ENCODE peak calls at places on chromosomes 5 and 9, in nine cellular contexts. E is AG08395; I is midbrain; B is LNCaP clone FGC; M is T-cell; U is activated B cell treated with CpG ODN at 0.5 μM for 24 hours; C is KBM-7; V is skeletal muscle cell; G is stimulated activated CD4-positive, alpha-beta T cell treated with anti-CD3 and anti-CD28 coated beads, Interleukin-2, amount 100 ng/mL, for 48 hours. N is an unnamed sample.

GRCh38 chr5:154948313-154948712 is 7.4 kb downstream of the MRPL22 start:
- DNase-seq in E (no peak), I (no peak), B (no peak), M (no peak), U (no peak), C (no peak), V (no peak), G (no peak), N (no peak)

GRCh38 chr9:110850401-110851135 is 182.0 kb downstream of the MUSK start:
- DNase-seq in E (no peak), I (no peak), B (no peak), M (no peak), U (no peak), C (peak), V (no peak), G (no peak), N (no peak)

GRCh38 chr5:127839496-127840197 is 136.5 kb downstream of the CCDC192 start:
- DNase-seq in E (no peak), I (no peak), B (no peak), M (no peak), U (no peak), C (no peak), V (no peak), G (no peak), N (no peak)

GRCh38 chr9:129140397-129141065 is 29.3 kb downstream of the PTPA start:
- DNase-seq in E (no peak), I (peak), B (no peak), M (no peak), U (peak), C (peak), V (no peak), G (no peak), N (no peak)

GRCh38 chr5:141431286-141431685 is 979 bp downstream of the PCDHGA12 start:
- DNase-seq in E (no peak), I (no peak), B (no peak), M (no peak), U (no peak), C (no peak), V (no peak), G (no peak), N (no peak)

GRCh38 chr9:124868511-124869465 is 6.9 kb downstream of the ARPC5L start:
- DNase-seq in E (peak), I (peak), B (peak), M (peak), U (peak), C (peak), V (no peak), G (peak), N (peak)

GRCh38 chr5:72246954-72247442 is 73.0 kb downstream of the MRPS27 start:
- DNase-seq in E (no peak), I (no peak), B (peak), M (no peak), U (no peak), C (no peak), V (no peak), G (no peak), N (no peak)

GRCh38 chr9:113875917-113876805 is at the start of gene ZNF618:
- DNase-seq in E (peak), I (no peak), B (no peak), M (peak), U (peak), C (no peak), V (no peak), G (peak), N (no peak)

GRCh38 chr9:107020040-107020530 is 157.1 kb downstream of the ZNF462 start:
- DNase-seq in E (peak), I (no peak), B (no peak), M (no peak), U (no peak), C (no peak), V (peak), G (no peak), N (no peak)

GRCh38 chr9:21413089-21414023 is 4.4 kb downstream of the IFNA8 start:
- DNase-seq in E (no peak), I (peak), B (no peak), M (no peak), U (no peak), C (no peak), V (no peak), G (no peak), N (no peak)

GRCh38 chr9:122381206-122381950 is 10.6 kb downstream of the PTGS1 start:
- DNase-seq in E (no peak), I (no peak), B (no peak), M (no peak), U (no peak), C (no peak), V (no peak), G (no peak), N (no peak)

GRCh38 chr9:19641046-19641445 is 147.8 kb downstream of the SLC24A2 start:
- DNase-seq in E (no peak), I (peak), B (no peak), M (no peak), U (no peak), C (peak), V (no peak), G (no peak), N (peak)

GRCh38 chr9:127812936-127813675 is 10.4 kb downstream of the FPGS start:
- DNase-seq in E (no peak), I (no peak), B (no peak), M (no peak), U (no peak), C (no peak), V (no peak), G (no peak), N (no peak)

GRCh38 chr5:73296772-73297171 is 123.8 kb downstream of the TMEM174 start:
- DNase-seq in E (peak), I (no peak), B (no peak), M (no peak), U (no peak), C (no peak), V (peak), G (no peak), N (no peak)

GRCh38 chr5:172502969-172503368 is 48.6 kb upstream of the SH3PXD2B start:
- DNase-seq in E (no peak), I (no peak), B (no peak), M (no peak), U (no peak), C (no peak), V (no peak), G (no peak), N (peak)

GRCh38 chr9:117095116-117095515 is 319.7 kb downstream of the ASTN2 start:
- DNase-seq in E (no peak), I (no peak), B (no peak), M (no peak), U (no peak), C (no peak), V (peak), G (no peak), N (no peak)

GRCh38 chr9:95754533-95755420 is 120.7 kb upstream of the ERCC6L2 start:
- DNase-seq in E (no peak), I (no peak), B (no peak), M (no peak), U (no peak), C (no peak), V (no peak), G (no peak), N (no peak)

GRCh38 chr9:12684923-12685468 is 8.2 kb upstream of the TYRP1 start:
- DNase-seq in E (no peak), I (no peak), B (no peak), M (no peak), U (no peak), C (no peak), V (no peak), G (no peak), N (no peak)